ENCODE peak calls at places on chromosomes 13 and 19, in four cellular contexts. One of them, this sample, is unnamed.
A peak's percentile ranks its signal among the peaks of the same experiment; 100 is the strongest.

GRCh38 chr19:340620-341385 is 3.8 kb downstream of the MIER2 start:
- DNase-seq in naive thymus-derived CD8-positive, alpha-beta T cell: no peak
- DNase-seq in midbrain: no peak
- DNase-seq in CD4-positive, alpha-beta T cell: no peak
- DNase-seq in this sample: no peak

GRCh38 chr13:91652389-91652788 is 254.0 kb downstream of the GPC5 start:
- DNase-seq in midbrain: no peak
- DNase-seq in naive thymus-derived CD8-positive, alpha-beta T cell: no peak
- DNase-seq in CD4-positive, alpha-beta T cell: no peak
- DNase-seq in this sample: no peak

GRCh38 chr13:27171244-27171829 is at the start of gene USP12:
- DNase-seq in naive thymus-derived CD8-positive, alpha-beta T cell: peak; percentile 73
- DNase-seq in CD4-positive, alpha-beta T cell: peak; percentile 15
- DNase-seq in midbrain: no peak
- DNase-seq in this sample: no peak

GRCh38 chr13:38366954-38367645 is 17.4 kb downstream of the UFM1 start:
- DNase-seq in naive thymus-derived CD8-positive, alpha-beta T cell: no peak
- DNase-seq in midbrain: no peak
- DNase-seq in CD4-positive, alpha-beta T cell: no peak
- DNase-seq in this sample: no peak

GRCh38 chr13:44273991-44274810 is 99.4 kb upstream of the SERP2 start:
- DNase-seq in naive thymus-derived CD8-positive, alpha-beta T cell: no peak
- DNase-seq in midbrain: no peak
- DNase-seq in CD4-positive, alpha-beta T cell: no peak
- DNase-seq in this sample: peak; percentile 4

GRCh38 chr13:112625698-112626097 is 37.7 kb upstream of the TUBGCP3 start:
- DNase-seq in midbrain: no peak
- DNase-seq in naive thymus-derived CD8-positive, alpha-beta T cell: no peak
- DNase-seq in CD4-positive, alpha-beta T cell: no peak
- DNase-seq in this sample: no peak

GRCh38 chr13:27117947-27118346 is 53.7 kb downstream of the USP12 start:
- DNase-seq in midbrain: no peak
- DNase-seq in naive thymus-derived CD8-positive, alpha-beta T cell: no peak
- DNase-seq in CD4-positive, alpha-beta T cell: no peak
- DNase-seq in this sample: no peak

GRCh38 chr13:97539651-97540230 is 105.8 kb downstream of the RAP2A start:
- DNase-seq in naive thymus-derived CD8-positive, alpha-beta T cell: no peak
- DNase-seq in CD4-positive, alpha-beta T cell: no peak
- DNase-seq in midbrain: no peak
- DNase-seq in this sample: no peak

GRCh38 chr13:41780736-41781708 is 179.9 kb downstream of the VWA8 start:
- DNase-seq in midbrain: no peak
- DNase-seq in CD4-positive, alpha-beta T cell: no peak
- DNase-seq in naive thymus-derived CD8-positive, alpha-beta T cell: no peak
- DNase-seq in this sample: no peak

GRCh38 chr19:53365899-53366493 is 491 bp downstream of the ZNF525 start:
- DNase-seq in midbrain: no peak
- DNase-seq in naive thymus-derived CD8-positive, alpha-beta T cell: peak; percentile 70
- DNase-seq in CD4-positive, alpha-beta T cell: no peak
- DNase-seq in this sample: peak; percentile 28